ENCODE peak calls at places on chromosomes 12 and 14, in seven cellular contexts. B is psoas muscle, N is globus pallidus, K is lower lobe of right lung, V is AG09309, G is Panc1, H is hypothalamus. P is an unnamed sample.

GRCh38 chr12:48119078-48119833 is at the start of gene PFKM:
- DNase-seq in B (peak), N (peak), K (peak), V (peak), G (peak), H (peak), P (peak)

GRCh38 chr14:86796221-86797074 is 1196.5 kb downstream of the GALC start:
- DNase-seq in B (no peak), N (peak), K (no peak), V (no peak), G (no peak), H (no peak), P (no peak)

GRCh38 chr14:105090493-105091334 is 25.5 kb upstream of the GPR132 start:
- DNase-seq in B (peak), N (peak), K (peak), V (no peak), G (no peak), H (peak), P (peak)

GRCh38 chr14:77885363-77885762 is 85.5 kb downstream of the ADCK1 start:
- DNase-seq in B (no peak), N (no peak), K (no peak), V (no peak), G (no peak), H (no peak), P (no peak)

GRCh38 chr14:74459289-74459946 is 33.4 kb upstream of the SYNDIG1L start:
- DNase-seq in B (peak), N (no peak), K (no peak), V (peak), G (no peak), H (no peak), P (peak)

GRCh38 chr14:92560106-92560865 is 46.7 kb downstream of the RIN3 start:
- DNase-seq in B (no peak), N (no peak), K (no peak), V (no peak), G (no peak), H (no peak), P (no peak)

GRCh38 chr14:104891664-104892500 is 26.8 kb downstream of the CEP170B start:
- DNase-seq in B (peak), N (no peak), K (peak), V (no peak), G (no peak), H (no peak), P (peak)

GRCh38 chr14:104749958-104750529 is 2.9 kb upstream of the SIVA1 start:
- DNase-seq in B (no peak), N (no peak), K (no peak), V (peak), G (no peak), H (no peak), P (no peak)

P was measured in mucosa of descending colon.